ENCODE peak calls at places on chromosomes 5 and 9, in five cellular contexts. One of them, this sample, is unnamed.

GRCh38 chr5:69129413-69129812 is 35.6 kb downstream of the SLC30A5 start:
- DNase-seq in sigmoid colon: no peak
- DNase-seq in iPS-NIHi11: no peak
- DNase-seq in activated CD4-positive, alpha-beta T cell treated with anti-CD3 and anti-CD28 coated beads for 4 hours: no peak
- DNase-seq in RWPE1: peak; percentile 56
- DNase-seq in this sample: no peak

GRCh38 chr5:13735686-13736085 is 208.8 kb downstream of the DNAH5 start:
- DNase-seq in sigmoid colon: no peak
- DNase-seq in iPS-NIHi11: no peak
- DNase-seq in activated CD4-positive, alpha-beta T cell treated with anti-CD3 and anti-CD28 coated beads for 4 hours: no peak
- DNase-seq in RWPE1: no peak
- DNase-seq in this sample: no peak

GRCh38 chr9:32644698-32645097 is 9.2 kb upstream of the TAF1L start:
- DNase-seq in sigmoid colon: no peak
- DNase-seq in iPS-NIHi11: no peak
- DNase-seq in activated CD4-positive, alpha-beta T cell treated with anti-CD3 and anti-CD28 coated beads for 4 hours: no peak
- DNase-seq in RWPE1: peak; percentile 87
- DNase-seq in this sample: no peak

GRCh38 chr5:116600876-116601275 is 26.3 kb upstream of the SEMA6A start:
- DNase-seq in sigmoid colon: no peak
- DNase-seq in iPS-NIHi11: no peak
- DNase-seq in activated CD4-positive, alpha-beta T cell treated with anti-CD3 and anti-CD28 coated beads for 4 hours: no peak
- DNase-seq in RWPE1: no peak
- DNase-seq in this sample: no peak

GRCh38 chr5:97297063-97297715 is 114.1 kb upstream of the RIOK2 start:
- DNase-seq in sigmoid colon: no peak
- DNase-seq in iPS-NIHi11: peak; percentile 63
- DNase-seq in activated CD4-positive, alpha-beta T cell treated with anti-CD3 and anti-CD28 coated beads for 4 hours: no peak
- DNase-seq in RWPE1: peak; percentile 16
- DNase-seq in this sample: peak; percentile 57

GRCh38 chr5:54570923-54571322 is 53.4 kb downstream of the SNX18 start:
- DNase-seq in sigmoid colon: no peak
- DNase-seq in iPS-NIHi11: no peak
- DNase-seq in activated CD4-positive, alpha-beta T cell treated with anti-CD3 and anti-CD28 coated beads for 4 hours: no peak
- DNase-seq in RWPE1: peak; percentile 13
- DNase-seq in this sample: no peak

GRCh38 chr5:5192681-5193080 is 52.6 kb downstream of the ADAMTS16 start:
- DNase-seq in sigmoid colon: no peak
- DNase-seq in iPS-NIHi11: no peak
- DNase-seq in activated CD4-positive, alpha-beta T cell treated with anti-CD3 and anti-CD28 coated beads for 4 hours: no peak
- DNase-seq in RWPE1: no peak
- DNase-seq in this sample: no peak

GRCh38 chr9:31615964-31616363 is 768.5 kb upstream of the ACO1 start:
- DNase-seq in sigmoid colon: no peak
- DNase-seq in iPS-NIHi11: peak; percentile 14
- DNase-seq in activated CD4-positive, alpha-beta T cell treated with anti-CD3 and anti-CD28 coated beads for 4 hours: no peak
- DNase-seq in RWPE1: no peak
- DNase-seq in this sample: no peak

GRCh38 chr5:176809544-176810083 is 745 bp upstream of the UNC5A start:
- DNase-seq in sigmoid colon: no peak
- DNase-seq in iPS-NIHi11: no peak
- DNase-seq in activated CD4-positive, alpha-beta T cell treated with anti-CD3 and anti-CD28 coated beads for 4 hours: no peak
- DNase-seq in RWPE1: no peak
- DNase-seq in this sample: peak; percentile 72

GRCh38 chr9:110217656-110218099 is 9.7 kb upstream of the C9orf152 start:
- DNase-seq in sigmoid colon: no peak
- DNase-seq in iPS-NIHi11: no peak
- DNase-seq in activated CD4-positive, alpha-beta T cell treated with anti-CD3 and anti-CD28 coated beads for 4 hours: peak; percentile 10
- DNase-seq in RWPE1: peak; percentile 51
- DNase-seq in this sample: no peak

GRCh38 chr5:109911731-109912130 is 222.0 kb downstream of the MAN2A1 start:
- DNase-seq in sigmoid colon: no peak
- DNase-seq in iPS-NIHi11: no peak
- DNase-seq in activated CD4-positive, alpha-beta T cell treated with anti-CD3 and anti-CD28 coated beads for 4 hours: no peak
- DNase-seq in RWPE1: no peak
- DNase-seq in this sample: no peak

GRCh38 chr9:5321058-5321457 is 16.5 kb upstream of the RLN2 start:
- DNase-seq in sigmoid colon: no peak
- DNase-seq in iPS-NIHi11: no peak
- DNase-seq in activated CD4-positive, alpha-beta T cell treated with anti-CD3 and anti-CD28 coated beads for 4 hours: no peak
- DNase-seq in RWPE1: no peak
- DNase-seq in this sample: no peak

GRCh38 chr9:14961372-14962068 is 51.3 kb upstream of the FREM1 start:
- DNase-seq in sigmoid colon: no peak
- DNase-seq in iPS-NIHi11: no peak
- DNase-seq in activated CD4-positive, alpha-beta T cell treated with anti-CD3 and anti-CD28 coated beads for 4 hours: no peak
- DNase-seq in RWPE1: no peak
- DNase-seq in this sample: no peak

GRCh38 chr9:112912636-112913035 is 22.0 kb upstream of the SLC46A2 start:
- DNase-seq in sigmoid colon: no peak
- DNase-seq in iPS-NIHi11: no peak
- DNase-seq in activated CD4-positive, alpha-beta T cell treated with anti-CD3 and anti-CD28 coated beads for 4 hours: no peak
- DNase-seq in RWPE1: no peak
- DNase-seq in this sample: no peak

GRCh38 chr9:71758277-71758676 is 10.0 kb downstream of the CEMIP2 start:
- DNase-seq in sigmoid colon: no peak
- DNase-seq in iPS-NIHi11: peak; percentile 33
- DNase-seq in activated CD4-positive, alpha-beta T cell treated with anti-CD3 and anti-CD28 coated beads for 4 hours: no peak
- DNase-seq in RWPE1: no peak
- DNase-seq in this sample: no peak

GRCh38 chr5:88690619-88691560 is 192.1 kb downstream of the MEF2C start:
- DNase-seq in sigmoid colon: peak; percentile 82
- DNase-seq in iPS-NIHi11: peak; percentile 68
- DNase-seq in activated CD4-positive, alpha-beta T cell treated with anti-CD3 and anti-CD28 coated beads for 4 hours: peak; percentile 50
- DNase-seq in RWPE1: peak; percentile 80
- DNase-seq in this sample: peak; percentile 85

GRCh38 chr5:114055810-114056476 is 305.9 kb upstream of the KCNN2 start:
- DNase-seq in sigmoid colon: no peak
- DNase-seq in iPS-NIHi11: peak; percentile 21
- DNase-seq in activated CD4-positive, alpha-beta T cell treated with anti-CD3 and anti-CD28 coated beads for 4 hours: no peak
- DNase-seq in RWPE1: no peak
- DNase-seq in this sample: peak; percentile 66

GRCh38 chr5:14775857-14776256 is 95.7 kb downstream of the ANKH start:
- DNase-seq in sigmoid colon: no peak
- DNase-seq in iPS-NIHi11: no peak
- DNase-seq in activated CD4-positive, alpha-beta T cell treated with anti-CD3 and anti-CD28 coated beads for 4 hours: no peak
- DNase-seq in RWPE1: peak; percentile 65
- DNase-seq in this sample: no peak

GRCh38 chr9:4262735-4263141 is 37.1 kb downstream of the GLIS3 start:
- DNase-seq in sigmoid colon: no peak
- DNase-seq in iPS-NIHi11: peak; percentile 35
- DNase-seq in activated CD4-positive, alpha-beta T cell treated with anti-CD3 and anti-CD28 coated beads for 4 hours: no peak
- DNase-seq in RWPE1: peak; percentile 69
- DNase-seq in this sample: no peak

GRCh38 chr9:113562653-113563381 is 99.3 kb downstream of the RGS3 start:
- DNase-seq in sigmoid colon: peak; percentile 52
- DNase-seq in iPS-NIHi11: no peak
- DNase-seq in activated CD4-positive, alpha-beta T cell treated with anti-CD3 and anti-CD28 coated beads for 4 hours: no peak
- DNase-seq in RWPE1: no peak
- DNase-seq in this sample: no peak

This sample was measured in ecto neural progenitor cell.